ENCODE peak calls at places on chromosome 4, in eight cellular contexts. G, W, N, X, V, C, E and M are unnamed samples.

GRCh38 chr4:906311-907102 is 25.6 kb downstream of the GAK start:
- DNase-seq in E (no peak), W (no peak), V (no peak), G (no peak), N (no peak), C (no peak), X (no peak), M (no peak)

GRCh38 chr4:41257257-41257900 is 651 bp downstream of the UCHL1 start:
- DNase-seq in V (no peak), X (no peak), C (peak), G (peak), W (peak), N (peak), E (no peak), M (peak)

GRCh38 chr4:145824469-145824868 is 114.2 kb downstream of the ZNF827 start:
- DNase-seq in V (no peak), X (no peak), N (no peak), W (no peak), C (no peak), E (no peak), G (no peak), M (no peak)

GRCh38 chr4:6576512-6576911 is 1.5 kb downstream of the MAN2B2 start:
- DNase-seq in X (no peak), V (peak), W (no peak), G (no peak), N (no peak), E (no peak), C (peak), M (no peak)

GRCh38 chr4:57190651-57191481 is 80.7 kb upstream of the IGFBP7 start:
- DNase-seq in C (peak), N (peak), V (peak), X (no peak), G (peak), W (peak), E (no peak), M (no peak)

GRCh38 chr4:100360211-100360610 is 157.6 kb downstream of the EMCN start:
- DNase-seq in V (no peak), N (no peak), X (no peak), W (no peak), C (no peak), E (no peak), G (peak), M (no peak)

GRCh38 chr4:189802884-189803283 is 137.8 kb upstream of the FRG1 start:
- DNase-seq in W (no peak), V (no peak), X (no peak), C (no peak), N (peak), G (peak), E (no peak), M (no peak)

GRCh38 chr4:8050180-8050554 is 108.4 kb downstream of the ABLIM2 start:
- DNase-seq in E (no peak), G (no peak), C (no peak), N (no peak), W (no peak), X (no peak), V (no peak), M (no peak)

GRCh38 chr4:99808260-99808857 is 8.3 kb upstream of the DAPP1 start:
- DNase-seq in X (no peak), V (peak), E (no peak), N (peak), C (peak), W (peak), G (peak), M (peak)

GRCh38 chr4:7124643-7125442 is 57.0 kb upstream of the GRPEL1 start:
- DNase-seq in V (peak), G (peak), W (peak), N (no peak), X (peak), C (peak), E (no peak), M (no peak)

GRCh38 chr4:65407483-65407882 is 262.8 kb downstream of the EPHA5 start:
- DNase-seq in X (no peak), N (no peak), G (no peak), E (no peak), V (no peak), W (no peak), C (no peak), M (no peak)

GRCh38 chr4:41212221-41213203 is 1.8 kb downstream of the APBB2 start:
- DNase-seq in X (peak), G (peak), W (peak), E (no peak), V (peak), N (peak), C (peak), M (no peak)

GRCh38 chr4:7653510-7654414 is 219.0 kb upstream of the PSAPL1 start:
- DNase-seq in X (no peak), V (no peak), C (no peak), G (peak), W (no peak), N (no peak), E (no peak), M (peak)

GRCh38 chr4:1395941-1396805 is 10.1 kb downstream of the NKX1-1 start:
- DNase-seq in X (no peak), V (no peak), E (no peak), G (no peak), N (no peak), C (no peak), W (no peak), M (peak)

GRCh38 chr4:57465321-57466056 is 355.3 kb upstream of the IGFBP7 start:
- DNase-seq in G (no peak), N (no peak), V (no peak), E (no peak), C (no peak), X (no peak), W (no peak), M (no peak)

GRCh38 chr4:119035941-119036737 is 99.5 kb upstream of the MYOZ2 start:
- DNase-seq in V (no peak), X (no peak), W (peak), C (no peak), N (no peak), E (no peak), G (no peak), M (no peak)

GRCh38 chr4:144572660-144573059 is 73.3 kb upstream of the HHIP start:
- DNase-seq in N (peak), V (no peak), E (no peak), C (no peak), W (no peak), G (peak), X (no peak), M (no peak)

GRCh38 chr4:149293233-149293632 is 522.4 kb downstream of the IQCM start:
- DNase-seq in G (no peak), E (no peak), V (no peak), X (no peak), W (no peak), N (no peak), C (no peak), M (no peak)

GRCh38 chr4:74627093-74627492 is 167.2 kb downstream of the BTC start:
- DNase-seq in E (no peak), G (no peak), C (no peak), X (no peak), W (no peak), V (no peak), N (no peak), M (no peak)

GRCh38 chr4:82652062-82652461 is 90.3 kb upstream of the TMEM150C start:
- DNase-seq in N (no peak), V (no peak), C (no peak), W (no peak), X (no peak), G (peak), E (no peak), M (no peak)

GRCh38 chr4:16236402-16237023 is 10.2 kb upstream of the TAPT1 start:
- DNase-seq in E (no peak), W (no peak), X (no peak), C (no peak), N (no peak), G (no peak), V (no peak), M (no peak)

GRCh38 chr4:150302553-150302952 is 224.3 kb downstream of the DCLK2 start:
- DNase-seq in W (peak), V (peak), G (peak), N (no peak), E (peak), X (peak), C (no peak), M (no peak)

GRCh38 chr4:95289028-95289634 is 259.6 kb downstream of the UNC5C start:
- DNase-seq in N (no peak), C (no peak), V (peak), E (no peak), X (no peak), W (peak), G (no peak), M (no peak)

GRCh38 chr4:168787801-168788200 is 222.3 kb downstream of the CBR4 start:
- DNase-seq in V (no peak), C (no peak), G (no peak), W (peak), X (no peak), E (no peak), N (no peak), M (no peak)

GRCh38 chr4:137755033-137755471 is 222.8 kb upstream of the PCDH18 start:
- DNase-seq in V (peak), W (peak), N (no peak), X (no peak), E (peak), G (no peak), C (no peak), M (no peak)

GRCh38 chr4:43277003-43277402 is 384.5 kb downstream of the GRXCR1 start:
- DNase-seq in V (peak), W (peak), G (no peak), E (peak), N (no peak), C (no peak), X (no peak), M (no peak)

GRCh38 chr4:7623468-7623867 is 188.7 kb upstream of the PSAPL1 start:
- DNase-seq in C (no peak), N (no peak), X (no peak), V (no peak), E (no peak), W (no peak), G (no peak), M (peak)

GRCh38 chr4:89398146-89398545 is 90.5 kb upstream of the GPRIN3 start:
- DNase-seq in V (no peak), X (no peak), G (no peak), N (no peak), W (no peak), E (no peak), C (no peak), M (no peak)

GRCh38 chr4:5773271-5773555 is 62.2 kb downstream of the EVC start:
- DNase-seq in E (peak), N (no peak), C (no peak), W (peak), G (no peak), V (peak), X (peak), M (no peak)

GRCh38 chr4:179110356-179110755 is 1668.1 kb upstream of the AGA start:
- DNase-seq in N (no peak), E (no peak), V (peak), C (no peak), X (no peak), W (peak), G (no peak), M (no peak)

GRCh38 chr4:7068883-7069282 is 1.0 kb upstream of the GRPEL1 start:
- DNase-seq in W (no peak), N (no peak), E (no peak), V (no peak), C (no peak), X (no peak), G (no peak), M (no peak)

GRCh38 chr4:7429069-7429416 is 5.7 kb downstream of the PSAPL1 start:
- DNase-seq in G (no peak), X (no peak), W (no peak), N (no peak), E (no peak), V (no peak), C (no peak), M (peak)

GRCh38 chr4:1763550-1764080 is 29.5 kb upstream of the FGFR3 start:
- DNase-seq in E (no peak), X (no peak), W (no peak), G (peak), C (peak), V (no peak), N (no peak), M (no peak)

GRCh38 chr4:125433453-125433852 is 118.7 kb downstream of the FAT4 start:
- DNase-seq in C (no peak), X (peak), V (no peak), E (peak), N (no peak), G (no peak), W (peak), M (no peak)

GRCh38 chr4:94434505-94434904 is 17.2 kb upstream of the PDLIM5 start:
- DNase-seq in X (no peak), E (no peak), G (no peak), V (no peak), N (no peak), W (no peak), C (no peak), M (no peak)

GRCh38 chr4:29081230-29081955 is 1638.8 kb upstream of the PCDH7 start:
- DNase-seq in C (no peak), N (no peak), W (no peak), E (no peak), V (no peak), G (peak), X (no peak), M (no peak)
- TF ChIP-seq CTCF in C (peak), N (peak), W (no peak), E (peak), V (no peak), G (no peak), X (no peak), M (no peak)

GRCh38 chr4:184953421-184953820 is 64.9 kb upstream of the HELT start:
- DNase-seq in W (no peak), N (no peak), V (no peak), E (no peak), X (no peak), G (no peak), C (no peak), M (no peak)
- TF ChIP-seq CTCF in W (no peak), N (no peak), V (no peak), E (no peak), X (no peak), G (no peak), C (no peak), M (no peak)

GRCh38 chr4:112453321-112453720 is 62.7 kb downstream of the NEUROG2 start:
- DNase-seq in N (no peak), X (no peak), G (no peak), C (no peak), V (no peak), W (no peak), E (no peak), M (no peak)
- TF ChIP-seq CTCF in N (no peak), X (no peak), G (no peak), C (no peak), V (no peak), W (no peak), E (no peak), M (no peak)

GRCh38 chr4:4288098-4288497 is 1.9 kb downstream of the LYAR start:
- DNase-seq in X (no peak), V (no peak), E (no peak), W (no peak), C (no peak), N (no peak), G (no peak), M (no peak)

GRCh38 chr4:4284827-4285618 is 4.9 kb downstream of the LYAR start:
- DNase-seq in N (no peak), G (no peak), X (no peak), V (peak), W (peak), E (no peak), C (no peak), M (no peak)

GRCh38 chr4:4289930-4290850 is at the start of the genes LYAR and ZBTB49:
- DNase-seq in G (peak), E (peak), W (peak), N (peak), C (peak), X (peak), V (peak), M (peak)

GRCh38 chr4:4289575-4289929 is 402 bp downstream of the LYAR start:
- DNase-seq in V (no peak), W (peak), G (no peak), C (no peak), E (no peak), X (no peak), N (no peak), M (no peak)

DNA sequence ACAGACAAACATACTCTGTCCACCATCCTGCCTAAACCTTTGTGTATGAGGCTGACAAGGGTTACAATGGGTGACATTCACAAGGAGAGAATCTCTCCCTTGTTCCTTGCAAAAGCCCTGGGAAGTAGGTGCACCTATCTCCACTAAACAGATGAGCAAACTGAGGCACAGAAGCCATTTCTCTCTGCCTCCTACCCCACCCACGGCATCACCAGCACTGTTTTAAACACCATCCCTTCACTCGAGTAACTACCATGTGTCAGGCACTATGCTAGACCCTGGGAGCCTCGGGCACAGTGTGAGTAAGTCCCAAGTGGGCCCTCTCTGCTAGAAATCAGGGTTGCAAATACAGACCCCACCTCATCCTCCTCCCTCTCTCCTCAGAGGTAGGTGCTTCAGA is 899 bp downstream of the LYAR start:
- DNase-seq in C (no peak), N (no peak), E (no peak), G (peak), X (no peak), V (no peak), W (no peak), M (no peak)
- TF ChIP-seq CTCF in C (no peak), N (no peak), E (no peak), G (no peak), X (no peak), V (no peak), W (no peak), M (no peak)

DNA sequence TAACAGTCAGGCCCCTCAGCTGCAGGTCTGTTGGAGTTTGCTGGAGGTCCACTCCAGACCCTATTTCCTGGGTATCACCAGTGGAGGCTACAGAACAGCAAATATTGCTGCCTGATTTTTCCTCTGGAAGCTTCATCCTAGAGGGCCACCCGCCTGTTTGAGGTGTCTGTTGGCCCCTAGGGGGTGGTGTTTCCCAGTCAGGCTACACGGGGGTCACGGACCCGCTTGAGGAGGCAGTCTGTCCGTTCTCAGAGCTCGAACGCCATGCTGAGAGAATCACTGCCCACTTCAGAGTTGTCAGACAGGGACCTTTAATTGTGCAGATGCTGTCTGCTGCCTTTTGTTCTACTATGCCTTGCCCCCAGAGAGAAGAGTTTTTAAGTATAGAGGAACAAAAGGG is 160.8 kb downstream of the DKK2 start:
- DNase-seq in E (no peak), C (no peak), X (no peak), G (no peak), V (no peak), W (no peak), N (no peak), M (no peak)
- TF ChIP-seq CTCF in E (no peak), C (no peak), X (no peak), G (no peak), V (no peak), W (no peak), N (no peak), M (no peak)

DNA sequence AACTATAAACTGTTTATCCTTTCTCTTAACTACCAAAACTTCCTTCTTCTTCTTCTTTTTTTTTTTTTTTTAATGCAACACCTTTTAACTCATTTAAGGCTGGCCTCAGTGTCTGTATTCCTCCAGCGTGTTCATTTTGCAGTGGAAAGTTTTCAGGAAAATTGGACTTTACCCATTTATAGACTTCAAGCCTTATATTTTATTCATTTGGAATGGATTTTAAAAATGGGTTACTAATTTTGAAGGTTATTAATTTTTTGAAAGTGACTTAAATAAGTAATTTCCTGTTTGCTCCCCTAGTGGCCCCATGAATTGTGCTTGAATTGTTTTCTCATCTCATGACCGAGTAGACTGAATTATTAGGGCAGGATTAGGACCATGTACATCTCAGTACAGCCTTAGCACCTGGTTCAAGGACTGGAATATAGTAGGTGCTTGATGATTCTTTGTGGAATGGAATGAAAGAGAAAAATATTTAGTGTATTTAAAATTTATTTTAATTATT is 282.7 kb downstream of the ANKRD50 start:
- DNase-seq in G (no peak), N (no peak), E (no peak), W (no peak), V (no peak), X (no peak), C (no peak), M (no peak)
- TF ChIP-seq CTCF in G (no peak), N (no peak), E (no peak), W (no peak), V (no peak), X (no peak), C (no peak), M (no peak)